ENCODE peak calls at places on chromosomes 4 and X, in five cellular contexts. U is activated CD4-positive, alpha-beta T cell treated with anti-CD3 and anti-CD28 coated beads, Interleukin-2, amount 50 U/mL, for 1 hour; V is T follicular helper cell; E is NCI-H748 treated with DMSO at 0.1 percent for 48 hours; P is BJ. Q is an unnamed sample.

GRCh38 chr4:38193464-38193863 is 233.3 kb downstream of the PTTG2 start:
- DNase-seq in U (no peak), V (no peak), E (no peak), P (no peak), Q (no peak)

GRCh38 chrX:87299563-87300160 is 217.9 kb upstream of the KLHL4 start:
- DNase-seq in U (no peak), V (no peak), E (peak), P (no peak), Q (peak)

GRCh38 chrX:14916017-14916674 is 42.9 kb downstream of the MOSPD2 start:
- DNase-seq in U (no peak), V (no peak), E (no peak), P (no peak), Q (no peak)

GRCh38 chr4:160772668-160773067 is 1391.1 kb downstream of the FSTL5 start:
- DNase-seq in U (no peak), V (no peak), E (no peak), P (no peak), Q (no peak)

GRCh38 chrX:58025979-58026378 is 115.7 kb upstream of the ZXDA start:
- DNase-seq in U (peak), V (peak), E (peak), P (no peak), Q (peak)

GRCh38 chrX:42797646-42798045 is 19.7 kb upstream of the PPP1R2C start:
- DNase-seq in U (no peak), V (no peak), E (no peak), P (no peak), Q (no peak)

GRCh38 chr4:5893013-5893580 is at the start of gene CRMP1:
- DNase-seq in U (no peak), V (no peak), E (no peak), P (no peak), Q (no peak)

GRCh38 chrX:49230500-49231232 is 2.5 kb downstream of the CACNA1F start:
- DNase-seq in U (peak), V (peak), E (no peak), P (no peak), Q (peak)

GRCh38 chr4:48085821-48086602 is 48.0 kb downstream of the TXK start:
- DNase-seq in U (no peak), V (no peak), E (no peak), P (no peak), Q (no peak)

GRCh38 chrX:46400530-46400929 is 144.7 kb downstream of the ZNF674 start:
- DNase-seq in U (no peak), V (no peak), E (no peak), P (no peak), Q (no peak)